ENCODE peak calls at places on chromosomes 16 and 17, in eight cellular contexts. One of them, this sample, is unnamed.
A peak's percentile ranks its signal among the peaks of the same experiment; 100 is the strongest.

GRCh38 chr17:30278032-30278431 is 13.7 kb downstream of the BLMH start:
- DNase-seq in NCI-H1694: peak; percentile 8
- DNase-seq in WTC11: no peak
- DNase-seq in gastrocnemius medialis: no peak
- DNase-seq in GM10248: no peak
- DNase-seq in stimulated activated CD4-positive, alpha-beta T cell treated with anti-CD3 and anti-CD28 coated beads, Interleukin-4, amount 100 ng/mL, for 1 hour: no peak
- DNase-seq in NCI-H345: peak; percentile 3
- DNase-seq in astrocyte of the spinal cord: peak; percentile 57
- DNase-seq in this sample: peak; percentile 63

GRCh38 chr17:31858647-31859486 is at the start of gene COPRS:
- DNase-seq in stimulated activated CD4-positive, alpha-beta T cell treated with anti-CD3 and anti-CD28 coated beads, Interleukin-4, amount 100 ng/mL, for 1 hour: peak; percentile 79
- DNase-seq in GM10248: peak; percentile 96
- DNase-seq in WTC11: peak; percentile 81
- DNase-seq in astrocyte of the spinal cord: peak; percentile 82
- DNase-seq in NCI-H1694: peak; percentile 14
- DNase-seq in NCI-H345: peak; percentile 88
- DNase-seq in gastrocnemius medialis: peak; percentile 85
- DNase-seq in this sample: peak; percentile 85

GRCh38 chr17:48791128-48792032 is 25.6 kb downstream of the TTLL6 start:
- DNase-seq in NCI-H1694: peak; percentile 46
- DNase-seq in WTC11: peak; percentile 85
- DNase-seq in gastrocnemius medialis: peak; percentile 25
- DNase-seq in GM10248: peak; percentile 70
- DNase-seq in NCI-H345: peak; percentile 55
- DNase-seq in stimulated activated CD4-positive, alpha-beta T cell treated with anti-CD3 and anti-CD28 coated beads, Interleukin-4, amount 100 ng/mL, for 1 hour: peak; percentile 7
- DNase-seq in astrocyte of the spinal cord: peak; percentile 82
- DNase-seq in this sample: peak; percentile 73

GRCh38 chr16:31298958-31299357 is 39.2 kb downstream of the ITGAM start:
- DNase-seq in astrocyte of the spinal cord: no peak
- DNase-seq in NCI-H345: no peak
- DNase-seq in WTC11: no peak
- DNase-seq in NCI-H1694: no peak
- DNase-seq in gastrocnemius medialis: no peak
- DNase-seq in GM10248: no peak
- DNase-seq in stimulated activated CD4-positive, alpha-beta T cell treated with anti-CD3 and anti-CD28 coated beads, Interleukin-4, amount 100 ng/mL, for 1 hour: no peak
- DNase-seq in this sample: no peak

GRCh38 chr16:31130899-31131298 is 4.6 kb downstream of the PRSS8 start:
- DNase-seq in gastrocnemius medialis: no peak
- DNase-seq in NCI-H345: no peak
- DNase-seq in NCI-H1694: no peak
- DNase-seq in astrocyte of the spinal cord: no peak
- DNase-seq in WTC11: peak; percentile 74
- DNase-seq in GM10248: no peak
- DNase-seq in stimulated activated CD4-positive, alpha-beta T cell treated with anti-CD3 and anti-CD28 coated beads, Interleukin-4, amount 100 ng/mL, for 1 hour: no peak
- DNase-seq in this sample: no peak

GRCh38 chr17:82560802-82561428 is 41.4 kb downstream of the FOXK2 start:
- DNase-seq in stimulated activated CD4-positive, alpha-beta T cell treated with anti-CD3 and anti-CD28 coated beads, Interleukin-4, amount 100 ng/mL, for 1 hour: no peak
- DNase-seq in WTC11: no peak
- DNase-seq in NCI-H345: no peak
- DNase-seq in GM10248: no peak
- DNase-seq in gastrocnemius medialis: no peak
- DNase-seq in astrocyte of the spinal cord: no peak
- DNase-seq in NCI-H1694: no peak
- DNase-seq in this sample: no peak

GRCh38 chr17:68302066-68302564 is 10.8 kb downstream of the ARSG start:
- DNase-seq in astrocyte of the spinal cord: peak; percentile 87
- DNase-seq in gastrocnemius medialis: no peak
- DNase-seq in NCI-H1694: peak; percentile 71
- DNase-seq in GM10248: no peak
- DNase-seq in NCI-H345: peak; percentile 64
- DNase-seq in WTC11: no peak
- DNase-seq in stimulated activated CD4-positive, alpha-beta T cell treated with anti-CD3 and anti-CD28 coated beads, Interleukin-4, amount 100 ng/mL, for 1 hour: no peak
- DNase-seq in this sample: peak; percentile 61

GRCh38 chr16:69564845-69565610 is 738 bp upstream of the NFAT5 start:
- DNase-seq in GM10248: no peak
- DNase-seq in WTC11: no peak
- DNase-seq in stimulated activated CD4-positive, alpha-beta T cell treated with anti-CD3 and anti-CD28 coated beads, Interleukin-4, amount 100 ng/mL, for 1 hour: no peak
- DNase-seq in gastrocnemius medialis: no peak
- DNase-seq in astrocyte of the spinal cord: peak; percentile 34
- DNase-seq in NCI-H345: no peak
- DNase-seq in NCI-H1694: no peak
- DNase-seq in this sample: no peak

GRCh38 chr16:57507414-57508083 is 21.3 kb upstream of the DOK4 start:
- DNase-seq in gastrocnemius medialis: no peak
- DNase-seq in NCI-H345: peak; percentile 26
- DNase-seq in stimulated activated CD4-positive, alpha-beta T cell treated with anti-CD3 and anti-CD28 coated beads, Interleukin-4, amount 100 ng/mL, for 1 hour: no peak
- DNase-seq in WTC11: no peak
- DNase-seq in GM10248: no peak
- DNase-seq in NCI-H1694: peak; percentile 43
- DNase-seq in astrocyte of the spinal cord: no peak
- DNase-seq in this sample: peak; percentile 88

GRCh38 chr16:89358030-89359005 is 132.0 kb downstream of the ANKRD11 start:
- DNase-seq in stimulated activated CD4-positive, alpha-beta T cell treated with anti-CD3 and anti-CD28 coated beads, Interleukin-4, amount 100 ng/mL, for 1 hour: no peak
- DNase-seq in NCI-H1694: no peak
- DNase-seq in GM10248: no peak
- DNase-seq in WTC11: no peak
- DNase-seq in NCI-H345: no peak
- DNase-seq in astrocyte of the spinal cord: no peak
- DNase-seq in gastrocnemius medialis: no peak
- DNase-seq in this sample: no peak

GRCh38 chr16:70695351-70696070 is 9.7 kb upstream of the MTSS2 start:
- DNase-seq in gastrocnemius medialis: peak; percentile 56
- DNase-seq in astrocyte of the spinal cord: no peak
- DNase-seq in stimulated activated CD4-positive, alpha-beta T cell treated with anti-CD3 and anti-CD28 coated beads, Interleukin-4, amount 100 ng/mL, for 1 hour: no peak
- DNase-seq in NCI-H1694: no peak
- DNase-seq in WTC11: no peak
- DNase-seq in NCI-H345: no peak
- DNase-seq in GM10248: no peak
- DNase-seq in this sample: no peak

GRCh38 chr16:88754912-88755744 is 29.9 kb downstream of the PIEZO1 start:
- DNase-seq in GM10248: no peak
- DNase-seq in NCI-H345: no peak
- DNase-seq in stimulated activated CD4-positive, alpha-beta T cell treated with anti-CD3 and anti-CD28 coated beads, Interleukin-4, amount 100 ng/mL, for 1 hour: no peak
- DNase-seq in WTC11: peak; percentile 72
- DNase-seq in NCI-H1694: no peak
- DNase-seq in astrocyte of the spinal cord: peak; percentile 56
- DNase-seq in gastrocnemius medialis: no peak
- DNase-seq in this sample: no peak

GRCh38 chr17:50765454-50766221 is 1.7 kb downstream of the ANKRD40CL start:
- DNase-seq in GM10248: peak; percentile 49
- DNase-seq in stimulated activated CD4-positive, alpha-beta T cell treated with anti-CD3 and anti-CD28 coated beads, Interleukin-4, amount 100 ng/mL, for 1 hour: no peak
- DNase-seq in NCI-H1694: no peak
- DNase-seq in gastrocnemius medialis: no peak
- DNase-seq in WTC11: no peak
- DNase-seq in astrocyte of the spinal cord: no peak
- DNase-seq in NCI-H345: no peak
- DNase-seq in this sample: no peak

GRCh38 chr17:60506312-60506711 is 19.7 kb downstream of the APPBP2 start:
- DNase-seq in GM10248: no peak
- DNase-seq in NCI-H1694: no peak
- DNase-seq in WTC11: no peak
- DNase-seq in gastrocnemius medialis: no peak
- DNase-seq in stimulated activated CD4-positive, alpha-beta T cell treated with anti-CD3 and anti-CD28 coated beads, Interleukin-4, amount 100 ng/mL, for 1 hour: no peak
- DNase-seq in NCI-H345: no peak
- DNase-seq in astrocyte of the spinal cord: peak; percentile 92
- DNase-seq in this sample: no peak

GRCh38 chr17:74183411-74183810 is 20.1 kb upstream of the RPL38 start:
- DNase-seq in NCI-H345: no peak
- DNase-seq in NCI-H1694: no peak
- DNase-seq in GM10248: no peak
- DNase-seq in astrocyte of the spinal cord: no peak
- DNase-seq in WTC11: no peak
- DNase-seq in gastrocnemius medialis: no peak
- DNase-seq in stimulated activated CD4-positive, alpha-beta T cell treated with anti-CD3 and anti-CD28 coated beads, Interleukin-4, amount 100 ng/mL, for 1 hour: no peak
- DNase-seq in this sample: no peak

GRCh38 chr17:78708510-78708973 is 73.5 kb downstream of the CYTH1 start:
- DNase-seq in gastrocnemius medialis: peak; percentile 52
- DNase-seq in GM10248: peak; percentile 54
- DNase-seq in NCI-H1694: peak; percentile 76
- DNase-seq in astrocyte of the spinal cord: peak; percentile 86
- DNase-seq in WTC11: peak; percentile 76
- DNase-seq in stimulated activated CD4-positive, alpha-beta T cell treated with anti-CD3 and anti-CD28 coated beads, Interleukin-4, amount 100 ng/mL, for 1 hour: peak; percentile 66
- DNase-seq in NCI-H345: peak; percentile 73
- DNase-seq in this sample: peak; percentile 93

GRCh38 chr16:82987767-82988166 is 361.0 kb downstream of the CDH13 start:
- DNase-seq in NCI-H345: no peak
- DNase-seq in WTC11: no peak
- DNase-seq in astrocyte of the spinal cord: peak; percentile 41
- DNase-seq in NCI-H1694: no peak
- DNase-seq in gastrocnemius medialis: no peak
- DNase-seq in GM10248: no peak
- DNase-seq in stimulated activated CD4-positive, alpha-beta T cell treated with anti-CD3 and anti-CD28 coated beads, Interleukin-4, amount 100 ng/mL, for 1 hour: no peak
- DNase-seq in this sample: no peak

GRCh38 chr17:29019475-29020181 is 13.8 kb upstream of the SEZ6 start:
- DNase-seq in WTC11: peak; percentile 72
- DNase-seq in gastrocnemius medialis: no peak
- DNase-seq in GM10248: no peak
- DNase-seq in stimulated activated CD4-positive, alpha-beta T cell treated with anti-CD3 and anti-CD28 coated beads, Interleukin-4, amount 100 ng/mL, for 1 hour: no peak
- DNase-seq in NCI-H345: no peak
- DNase-seq in NCI-H1694: no peak
- DNase-seq in astrocyte of the spinal cord: no peak
- DNase-seq in this sample: no peak

GRCh38 chr17:43702636-43703035 is 40.9 kb upstream of the MEOX1 start:
- DNase-seq in NCI-H345: peak; percentile 9
- DNase-seq in stimulated activated CD4-positive, alpha-beta T cell treated with anti-CD3 and anti-CD28 coated beads, Interleukin-4, amount 100 ng/mL, for 1 hour: peak; percentile 7
- DNase-seq in gastrocnemius medialis: no peak
- DNase-seq in astrocyte of the spinal cord: no peak
- DNase-seq in GM10248: no peak
- DNase-seq in WTC11: peak; percentile 44
- DNase-seq in NCI-H1694: no peak
- DNase-seq in this sample: peak; percentile 80

GRCh38 chr16:47949276-47949675 is 206.5 kb downstream of the ABCC12 start:
- DNase-seq in GM10248: no peak
- DNase-seq in gastrocnemius medialis: no peak
- DNase-seq in astrocyte of the spinal cord: no peak
- DNase-seq in NCI-H1694: no peak
- DNase-seq in stimulated activated CD4-positive, alpha-beta T cell treated with anti-CD3 and anti-CD28 coated beads, Interleukin-4, amount 100 ng/mL, for 1 hour: no peak
- DNase-seq in NCI-H345: no peak
- DNase-seq in WTC11: no peak
- DNase-seq in this sample: no peak

GRCh38 chr16:19127674-19128131 is 13.9 kb downstream of the ITPRIPL2 start:
- DNase-seq in NCI-H1694: no peak
- DNase-seq in WTC11: no peak
- DNase-seq in stimulated activated CD4-positive, alpha-beta T cell treated with anti-CD3 and anti-CD28 coated beads, Interleukin-4, amount 100 ng/mL, for 1 hour: no peak
- DNase-seq in gastrocnemius medialis: no peak
- DNase-seq in GM10248: no peak
- DNase-seq in astrocyte of the spinal cord: no peak
- DNase-seq in NCI-H345: no peak
- DNase-seq in this sample: no peak

GRCh38 chr17:31427684-31428083 is 36.2 kb downstream of the RAB11FIP4 start:
- DNase-seq in WTC11: no peak
- DNase-seq in NCI-H1694: peak; percentile 28
- DNase-seq in astrocyte of the spinal cord: no peak
- DNase-seq in NCI-H345: no peak
- DNase-seq in stimulated activated CD4-positive, alpha-beta T cell treated with anti-CD3 and anti-CD28 coated beads, Interleukin-4, amount 100 ng/mL, for 1 hour: no peak
- DNase-seq in gastrocnemius medialis: no peak
- DNase-seq in GM10248: no peak
- DNase-seq in this sample: no peak

GRCh38 chr16:27721548-27722265 is 171.8 kb downstream of the KATNIP start:
- DNase-seq in GM10248: no peak
- DNase-seq in stimulated activated CD4-positive, alpha-beta T cell treated with anti-CD3 and anti-CD28 coated beads, Interleukin-4, amount 100 ng/mL, for 1 hour: no peak
- DNase-seq in WTC11: no peak
- DNase-seq in NCI-H345: no peak
- DNase-seq in gastrocnemius medialis: peak; percentile 44
- DNase-seq in NCI-H1694: no peak
- DNase-seq in astrocyte of the spinal cord: peak; percentile 55
- DNase-seq in this sample: peak; percentile 96

GRCh38 chr17:21061971-21062526 is 19.2 kb upstream of the USP22 start:
- DNase-seq in GM10248: peak; percentile 67
- DNase-seq in NCI-H345: no peak
- DNase-seq in NCI-H1694: no peak
- DNase-seq in gastrocnemius medialis: no peak
- DNase-seq in astrocyte of the spinal cord: no peak
- DNase-seq in WTC11: no peak
- DNase-seq in stimulated activated CD4-positive, alpha-beta T cell treated with anti-CD3 and anti-CD28 coated beads, Interleukin-4, amount 100 ng/mL, for 1 hour: no peak
- DNase-seq in this sample: no peak

GRCh38 chr16:89277641-89278341 is 60.3 kb downstream of the ZNF778 start:
- DNase-seq in stimulated activated CD4-positive, alpha-beta T cell treated with anti-CD3 and anti-CD28 coated beads, Interleukin-4, amount 100 ng/mL, for 1 hour: no peak
- DNase-seq in astrocyte of the spinal cord: no peak
- DNase-seq in gastrocnemius medialis: no peak
- DNase-seq in GM10248: no peak
- DNase-seq in WTC11: no peak
- DNase-seq in NCI-H345: no peak
- DNase-seq in NCI-H1694: no peak
- DNase-seq in this sample: no peak

GRCh38 chr17:11625878-11626277 is 27.6 kb downstream of the DNAH9 start:
- DNase-seq in gastrocnemius medialis: no peak
- DNase-seq in NCI-H1694: no peak
- DNase-seq in astrocyte of the spinal cord: no peak
- DNase-seq in stimulated activated CD4-positive, alpha-beta T cell treated with anti-CD3 and anti-CD28 coated beads, Interleukin-4, amount 100 ng/mL, for 1 hour: no peak
- DNase-seq in WTC11: no peak
- DNase-seq in GM10248: no peak
- DNase-seq in NCI-H345: no peak
- DNase-seq in this sample: no peak

GRCh38 chr17:31003225-31003866 is 32.5 kb downstream of the RNF135 start:
- DNase-seq in WTC11: no peak
- DNase-seq in NCI-H345: no peak
- DNase-seq in stimulated activated CD4-positive, alpha-beta T cell treated with anti-CD3 and anti-CD28 coated beads, Interleukin-4, amount 100 ng/mL, for 1 hour: no peak
- DNase-seq in GM10248: no peak
- DNase-seq in gastrocnemius medialis: no peak
- DNase-seq in astrocyte of the spinal cord: no peak
- DNase-seq in NCI-H1694: no peak
- DNase-seq in this sample: no peak

GRCh38 chr16:21117567-21117966 is 33.1 kb downstream of the DNAH3 start:
- DNase-seq in gastrocnemius medialis: no peak
- DNase-seq in NCI-H1694: no peak
- DNase-seq in WTC11: no peak
- DNase-seq in GM10248: no peak
- DNase-seq in NCI-H345: no peak
- DNase-seq in astrocyte of the spinal cord: no peak
- DNase-seq in stimulated activated CD4-positive, alpha-beta T cell treated with anti-CD3 and anti-CD28 coated beads, Interleukin-4, amount 100 ng/mL, for 1 hour: no peak
- DNase-seq in this sample: no peak

GRCh38 chr16:25011891-25012499 is 3.2 kb downstream of the ARHGAP17 start:
- DNase-seq in WTC11: no peak
- DNase-seq in astrocyte of the spinal cord: no peak
- DNase-seq in gastrocnemius medialis: no peak
- DNase-seq in GM10248: no peak
- DNase-seq in stimulated activated CD4-positive, alpha-beta T cell treated with anti-CD3 and anti-CD28 coated beads, Interleukin-4, amount 100 ng/mL, for 1 hour: no peak
- DNase-seq in NCI-H1694: no peak
- DNase-seq in NCI-H345: no peak
- DNase-seq in this sample: no peak